ENCODE peak calls at places on chromosomes 7 and 10, in five cellular contexts. One of them, this sample, is unnamed.

GRCh38 chr7:127336458-127336857 is 56.0 kb downstream of the ZNF800 start:
- DNase-seq in MM.1S: no peak
- DNase-seq in endodermal cell: no peak
- DNase-seq in epithelial cell of esophagus: no peak
- DNase-seq in HFF-Myc: no peak
- DNase-seq in this sample: no peak

GRCh38 chr7:64614812-64615211 is 51.1 kb upstream of the ZNF107 start:
- DNase-seq in MM.1S: no peak
- DNase-seq in epithelial cell of esophagus: no peak
- DNase-seq in HFF-Myc: no peak
- DNase-seq in endodermal cell: no peak
- DNase-seq in this sample: no peak

GRCh38 chr7:157444843-157445135 is 108.0 kb downstream of the DNAJB6 start:
- DNase-seq in epithelial cell of esophagus: no peak
- DNase-seq in HFF-Myc: no peak
- DNase-seq in endodermal cell: no peak
- DNase-seq in MM.1S: no peak
- DNase-seq in this sample: no peak

GRCh38 chr10:43384252-43385221 is 13.1 kb downstream of the FXYD4 start:
- DNase-seq in endodermal cell: no peak
- DNase-seq in HFF-Myc: no peak
- DNase-seq in MM.1S: no peak
- DNase-seq in epithelial cell of esophagus: no peak
- DNase-seq in this sample: no peak

GRCh38 chr7:97845622-97846203 is 26.5 kb downstream of the ASNS start:
- DNase-seq in endodermal cell: no peak
- DNase-seq in MM.1S: peak
- DNase-seq in epithelial cell of esophagus: peak
- DNase-seq in HFF-Myc: peak
- DNase-seq in this sample: no peak

GRCh38 chr10:78868861-78869260 is 199.9 kb upstream of the ZMIZ1 start:
- DNase-seq in endodermal cell: no peak
- DNase-seq in HFF-Myc: no peak
- DNase-seq in epithelial cell of esophagus: peak
- DNase-seq in MM.1S: no peak
- DNase-seq in this sample: no peak

GRCh38 chr7:111753968-111754367 is 191.7 kb upstream of the IMMP2L start:
- DNase-seq in epithelial cell of esophagus: peak
- DNase-seq in MM.1S: no peak
- DNase-seq in endodermal cell: no peak
- DNase-seq in HFF-Myc: no peak
- DNase-seq in this sample: no peak

GRCh38 chr10:75211007-75211735 is 575 bp downstream of the VDAC2 start:
- DNase-seq in epithelial cell of esophagus: peak
- DNase-seq in endodermal cell: peak
- DNase-seq in HFF-Myc: no peak
- DNase-seq in MM.1S: peak
- DNase-seq in this sample: no peak

GRCh38 chr10:88343761-88344484 is 239.2 kb downstream of the RNLS start:
- DNase-seq in endodermal cell: no peak
- DNase-seq in epithelial cell of esophagus: no peak
- DNase-seq in HFF-Myc: no peak
- DNase-seq in MM.1S: no peak
- DNase-seq in this sample: no peak

GRCh38 chr7:45384499-45384898 is 189.7 kb upstream of the ADCY1 start:
- DNase-seq in HFF-Myc: no peak
- DNase-seq in endodermal cell: no peak
- DNase-seq in MM.1S: no peak
- DNase-seq in epithelial cell of esophagus: peak
- DNase-seq in this sample: no peak

GRCh38 chr10:571643-572042 is 117.8 kb downstream of the DIP2C start:
- DNase-seq in HFF-Myc: no peak
- DNase-seq in MM.1S: no peak
- DNase-seq in epithelial cell of esophagus: no peak
- DNase-seq in endodermal cell: no peak
- DNase-seq in this sample: no peak

GRCh38 chr7:29336851-29337627 is 142.5 kb downstream of the CHN2 start:
- DNase-seq in HFF-Myc: no peak
- DNase-seq in MM.1S: no peak
- DNase-seq in endodermal cell: no peak
- DNase-seq in epithelial cell of esophagus: no peak
- DNase-seq in this sample: no peak

GRCh38 chr7:44145419-44145968 is 4.4 kb upstream of the MYL7 start:
- DNase-seq in endodermal cell: peak
- DNase-seq in MM.1S: no peak
- DNase-seq in epithelial cell of esophagus: peak
- DNase-seq in HFF-Myc: no peak
- DNase-seq in this sample: no peak

GRCh38 chr10:3046941-3047621 is 20.3 kb upstream of the PFKP start:
- DNase-seq in MM.1S: no peak
- DNase-seq in epithelial cell of esophagus: no peak
- DNase-seq in HFF-Myc: no peak
- DNase-seq in endodermal cell: no peak
- DNase-seq in this sample: no peak

GRCh38 chr7:85554294-85554877 is 367.5 kb upstream of the SEMA3D start:
- DNase-seq in epithelial cell of esophagus: peak
- DNase-seq in HFF-Myc: peak
- DNase-seq in endodermal cell: no peak
- DNase-seq in MM.1S: peak
- DNase-seq in this sample: peak

GRCh38 chr10:63247771-63248170 is 114.6 kb downstream of the NRBF2 start:
- DNase-seq in endodermal cell: no peak
- DNase-seq in HFF-Myc: no peak
- DNase-seq in MM.1S: no peak
- DNase-seq in epithelial cell of esophagus: peak
- DNase-seq in this sample: no peak

GRCh38 chr7:35865287-35865686 is 64.4 kb downstream of the SEPTIN7 start:
- DNase-seq in HFF-Myc: no peak
- DNase-seq in MM.1S: no peak
- DNase-seq in epithelial cell of esophagus: no peak
- DNase-seq in endodermal cell: no peak
- DNase-seq in this sample: no peak

GRCh38 chr10:100993986-100994708 is 5.5 kb upstream of the LZTS2 start:
- DNase-seq in epithelial cell of esophagus: peak
- DNase-seq in endodermal cell: peak
- DNase-seq in HFF-Myc: no peak
- DNase-seq in MM.1S: peak
- DNase-seq in this sample: no peak

GRCh38 chr7:16594061-16594460 is 51.5 kb downstream of the ANKMY2 start:
- DNase-seq in endodermal cell: no peak
- DNase-seq in MM.1S: no peak
- DNase-seq in epithelial cell of esophagus: peak
- DNase-seq in HFF-Myc: no peak
- DNase-seq in this sample: no peak

GRCh38 chr7:148866362-148866761 is 17.7 kb downstream of the EZH2 start:
- DNase-seq in epithelial cell of esophagus: no peak
- DNase-seq in endodermal cell: no peak
- DNase-seq in HFF-Myc: no peak
- DNase-seq in MM.1S: no peak
- DNase-seq in this sample: no peak

GRCh38 chr7:25857376-25858067 is 294.5 kb upstream of the NFE2L3 start:
- DNase-seq in endodermal cell: peak
- DNase-seq in epithelial cell of esophagus: peak
- DNase-seq in HFF-Myc: no peak
- DNase-seq in MM.1S: no peak
- DNase-seq in this sample: no peak

GRCh38 chr10:32150532-32151101 is 94.4 kb upstream of the KIF5B start:
- DNase-seq in HFF-Myc: no peak
- DNase-seq in MM.1S: no peak
- DNase-seq in endodermal cell: peak
- DNase-seq in epithelial cell of esophagus: no peak
- DNase-seq in this sample: no peak

GRCh38 chr7:99037327-99037940 is 106.5 kb downstream of the SMURF1 start:
- DNase-seq in endodermal cell: no peak
- DNase-seq in MM.1S: no peak
- DNase-seq in epithelial cell of esophagus: peak
- DNase-seq in HFF-Myc: no peak
- DNase-seq in this sample: no peak

GRCh38 chr7:80218723-80219122 is 84.1 kb downstream of the GNAI1 start:
- DNase-seq in MM.1S: no peak
- DNase-seq in HFF-Myc: no peak
- DNase-seq in endodermal cell: no peak
- DNase-seq in epithelial cell of esophagus: peak
- DNase-seq in this sample: no peak

GRCh38 chr7:156539999-156540398 is 100.6 kb upstream of the RNF32 start:
- DNase-seq in epithelial cell of esophagus: no peak
- DNase-seq in HFF-Myc: no peak
- DNase-seq in MM.1S: no peak
- DNase-seq in endodermal cell: no peak
- DNase-seq in this sample: no peak

GRCh38 chr10:33335550-33335799 is 1.0 kb upstream of the NRP1 start:
- DNase-seq in epithelial cell of esophagus: no peak
- DNase-seq in HFF-Myc: no peak
- DNase-seq in endodermal cell: no peak
- DNase-seq in MM.1S: no peak
- DNase-seq in this sample: no peak

GRCh38 chr10:33335800-33336605 is 1.5 kb upstream of the NRP1 start:
- DNase-seq in epithelial cell of esophagus: no peak
- DNase-seq in HFF-Myc: no peak
- DNase-seq in MM.1S: no peak
- DNase-seq in endodermal cell: peak
- DNase-seq in this sample: no peak

GRCh38 chr10:33334839-33335549 is 527 bp upstream of the NRP1 start:
- DNase-seq in HFF-Myc: no peak
- DNase-seq in endodermal cell: peak
- DNase-seq in epithelial cell of esophagus: peak
- DNase-seq in MM.1S: peak
- DNase-seq in this sample: no peak

GRCh38 chr10:33336606-33337334 is 2.3 kb upstream of the NRP1 start:
- DNase-seq in epithelial cell of esophagus: no peak
- DNase-seq in HFF-Myc: no peak
- DNase-seq in MM.1S: no peak
- DNase-seq in endodermal cell: peak
- DNase-seq in this sample: no peak

GRCh38 chr10:33337335-33337854 is 2.9 kb upstream of the NRP1 start:
- DNase-seq in endodermal cell: peak
- DNase-seq in HFF-Myc: no peak
- DNase-seq in MM.1S: no peak
- DNase-seq in epithelial cell of esophagus: no peak
- DNase-seq in this sample: no peak
- H3K4me3 ChIP-seq in endodermal cell: peak
- H3K4me3 ChIP-seq in HFF-Myc: peak
- H3K4me3 ChIP-seq in MM.1S: no peak
- H3K4me3 ChIP-seq in epithelial cell of esophagus: peak
- H3K4me3 ChIP-seq in this sample: no peak

GRCh38 chr10:91627344-91628102 is 5.3 kb downstream of the PPP1R3C start:
- DNase-seq in MM.1S: no peak
- DNase-seq in epithelial cell of esophagus: no peak
- DNase-seq in HFF-Myc: no peak
- DNase-seq in endodermal cell: no peak
- DNase-seq in this sample: no peak

GRCh38 chr10:91626936-91627335 is 5.9 kb downstream of the PPP1R3C start:
- DNase-seq in endodermal cell: no peak
- DNase-seq in HFF-Myc: no peak
- DNase-seq in epithelial cell of esophagus: no peak
- DNase-seq in MM.1S: no peak
- DNase-seq in this sample: no peak

GRCh38 chr10:91630592-91630991 is 2.3 kb downstream of the PPP1R3C start:
- DNase-seq in HFF-Myc: no peak
- DNase-seq in MM.1S: no peak
- DNase-seq in endodermal cell: no peak
- DNase-seq in epithelial cell of esophagus: no peak
- DNase-seq in this sample: no peak

GRCh38 chr10:91632671-91633550 is at the start of gene PPP1R3C:
- DNase-seq in endodermal cell: peak
- DNase-seq in HFF-Myc: peak
- DNase-seq in epithelial cell of esophagus: peak
- DNase-seq in MM.1S: peak
- DNase-seq in this sample: no peak

DNA sequence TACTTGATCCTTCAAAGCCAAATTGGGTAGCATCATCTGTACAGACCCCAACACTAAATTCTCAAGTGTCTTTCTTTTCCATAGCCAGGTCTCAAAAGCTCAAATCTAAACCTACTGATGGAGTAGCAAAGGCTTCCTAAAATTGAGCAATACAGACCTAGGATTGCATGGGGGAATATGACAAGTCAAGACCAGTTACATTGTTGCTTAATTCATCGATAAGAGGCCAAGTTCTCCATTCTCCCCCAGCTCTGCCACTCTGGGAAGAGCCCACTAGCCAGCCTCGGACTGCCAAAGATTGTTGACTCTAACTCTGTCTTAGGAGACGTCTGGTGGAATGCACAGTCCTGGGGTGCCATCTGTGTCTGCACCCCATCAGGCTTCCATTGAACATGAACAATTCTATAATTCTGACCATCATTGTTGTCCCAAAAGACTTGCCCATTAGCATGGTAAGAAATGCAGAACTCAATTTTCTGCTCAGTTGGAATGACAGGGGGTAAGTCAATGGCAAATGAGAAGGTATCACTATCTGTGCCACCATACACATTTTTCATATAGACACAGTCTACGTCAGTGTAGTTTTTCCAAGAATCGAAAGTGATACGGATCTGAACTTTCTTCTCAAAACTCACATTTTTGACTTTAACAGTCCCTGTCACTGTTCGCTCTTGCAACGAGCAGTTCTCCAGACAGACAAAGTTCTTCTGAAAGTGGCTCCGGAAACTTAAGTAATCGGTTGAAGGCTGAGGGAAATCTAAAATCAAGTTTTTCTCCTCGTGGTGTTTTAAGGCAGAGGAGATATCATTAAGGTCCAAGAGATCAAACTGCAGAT is 2.9 kb downstream of the PPP1R3C start:
- DNase-seq in HFF-Myc: no peak
- DNase-seq in epithelial cell of esophagus: peak
- DNase-seq in endodermal cell: no peak
- DNase-seq in MM.1S: no peak
- DNase-seq in this sample: no peak
- H3K4me3 ChIP-seq in HFF-Myc: no peak
- H3K4me3 ChIP-seq in epithelial cell of esophagus: no peak
- H3K4me3 ChIP-seq in endodermal cell: no peak
- H3K4me3 ChIP-seq in MM.1S: no peak
- H3K4me3 ChIP-seq in this sample: no peak

DNA sequence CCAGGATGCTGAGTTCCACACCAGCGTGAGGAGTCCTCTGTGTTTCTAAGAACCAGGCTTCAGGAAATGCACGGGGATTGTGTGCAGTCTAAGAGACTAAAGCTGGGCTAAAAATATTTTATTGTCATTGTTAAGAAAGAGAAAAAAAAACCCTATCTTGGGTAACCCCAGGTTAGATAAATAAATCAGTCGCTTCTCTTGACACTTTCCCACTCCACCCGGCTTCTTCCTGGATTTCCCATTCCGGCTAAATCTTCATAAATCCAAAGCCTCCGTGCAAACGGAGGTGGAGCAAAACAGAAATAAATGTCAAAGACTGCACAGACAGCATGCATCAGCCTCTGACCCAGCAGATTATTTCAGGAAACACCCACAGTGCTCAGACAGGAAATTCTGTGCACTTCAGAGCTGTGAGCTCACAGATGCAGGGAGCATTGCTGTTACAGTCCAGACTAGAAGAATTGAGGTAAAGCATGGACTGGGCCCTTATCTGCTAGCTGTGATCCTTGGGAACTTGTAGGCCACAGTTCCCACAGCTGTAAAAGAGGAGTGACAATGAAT is 44.8 kb upstream of the GRID1 start:
- DNase-seq in endodermal cell: no peak
- DNase-seq in HFF-Myc: peak
- DNase-seq in MM.1S: peak
- DNase-seq in epithelial cell of esophagus: no peak
- DNase-seq in this sample: peak
- H3K4me3 ChIP-seq in endodermal cell: peak
- H3K4me3 ChIP-seq in HFF-Myc: no peak
- H3K4me3 ChIP-seq in MM.1S: peak
- H3K4me3 ChIP-seq in epithelial cell of esophagus: no peak
- H3K4me3 ChIP-seq in this sample: no peak

GRCh38 chr10:37146443-37146842 is 21.0 kb downstream of the ANKRD30A start:
- DNase-seq in HFF-Myc: no peak
- DNase-seq in epithelial cell of esophagus: no peak
- DNase-seq in endodermal cell: no peak
- DNase-seq in MM.1S: no peak
- DNase-seq in this sample: no peak
- H3K4me3 ChIP-seq in HFF-Myc: no peak
- H3K4me3 ChIP-seq in epithelial cell of esophagus: no peak
- H3K4me3 ChIP-seq in endodermal cell: no peak
- H3K4me3 ChIP-seq in MM.1S: no peak
- H3K4me3 ChIP-seq in this sample: no peak

This sample was measured in GM12864.